ENCODE peak calls at places on chromosomes 12 and 14, in eight cellular contexts. E is endothelial cell of umbilical vein, W is GM12878, U is K562, X is HepG2, S is GM23338, V is H1, L is SK-N-SH. H is an unnamed sample.

GRCh38 chr12:79661629-79662028 is 29.1 kb downstream of the PAWR start:
- DNase-seq in X (no peak), E (no peak), W (no peak), L (no peak), V (no peak), U (no peak), S (no peak), H (no peak)

GRCh38 chr12:126156806-126157574 is 1091.8 kb downstream of the AACS start:
- DNase-seq in L (peak; percentile 38), W (no peak), U (no peak), V (peak; percentile 3), S (peak; percentile 16), E (no peak), X (no peak), H (no peak)

GRCh38 chr14:100844846-100845245 is 18.9 kb downstream of the MEG3 start:
- DNase-seq in S (no peak), L (no peak), V (no peak), X (no peak), W (no peak), U (no peak), E (no peak), H (no peak)

GRCh38 chr12:65278576-65279386 is at the start of gene MSRB3:
- DNase-seq in S (peak; percentile 88), X (peak; percentile 44), L (peak; percentile 75), E (peak; percentile 66), W (no peak), V (peak; percentile 29), U (peak; percentile 16), H (peak; percentile 19)

GRCh38 chr12:121576851-121577391 is 3.9 kb downstream of the KDM2B start:
- DNase-seq in W (no peak), U (no peak), V (peak; percentile 78), X (peak; percentile 40), L (no peak), S (peak; percentile 92), E (no peak), H (no peak)

GRCh38 chr12:62684586-62685295 is 218.1 kb downstream of the MON2 start:
- DNase-seq in E (no peak), X (no peak), L (peak; percentile 55), U (no peak), V (no peak), W (no peak), S (peak; percentile 31), H (no peak)

GRCh38 chr14:24565766-24566165 is 10.3 kb downstream of the CTSG start:
- DNase-seq in V (no peak), S (no peak), U (no peak), X (no peak), E (no peak), L (no peak), W (no peak), H (no peak)

GRCh38 chr14:103624860-103625259 is 4.2 kb upstream of the KLC1 start:
- DNase-seq in U (no peak), W (no peak), X (peak; percentile 46), S (no peak), V (no peak), L (peak; percentile 33), E (peak; percentile 39), H (peak; percentile 56)

GRCh38 chr12:8913702-8914032 is 642 bp upstream of the PHC1 start:
- DNase-seq in S (no peak), W (no peak), E (no peak), V (no peak), X (no peak), U (no peak), L (no peak), H (no peak)

GRCh38 chr12:27821259-27821973 is 41.4 kb upstream of the MANSC4 start:
- DNase-seq in V (peak; percentile 17), W (peak; percentile 48), X (peak; percentile 67), L (peak; percentile 51), E (peak; percentile 89), U (peak; percentile 70), S (peak; percentile 96), H (peak; percentile 77)

GRCh38 chr12:70983692-70984091 is 63.2 kb upstream of the PTPRR start:
- DNase-seq in W (no peak), E (no peak), X (no peak), U (no peak), S (peak; percentile 79), L (no peak), V (no peak), H (no peak)

GRCh38 chr12:108805136-108805535 is 52.2 kb downstream of the SSH1 start:
- DNase-seq in W (no peak), S (no peak), V (no peak), E (no peak), L (no peak), X (no peak), U (no peak), H (no peak)

DNA sequence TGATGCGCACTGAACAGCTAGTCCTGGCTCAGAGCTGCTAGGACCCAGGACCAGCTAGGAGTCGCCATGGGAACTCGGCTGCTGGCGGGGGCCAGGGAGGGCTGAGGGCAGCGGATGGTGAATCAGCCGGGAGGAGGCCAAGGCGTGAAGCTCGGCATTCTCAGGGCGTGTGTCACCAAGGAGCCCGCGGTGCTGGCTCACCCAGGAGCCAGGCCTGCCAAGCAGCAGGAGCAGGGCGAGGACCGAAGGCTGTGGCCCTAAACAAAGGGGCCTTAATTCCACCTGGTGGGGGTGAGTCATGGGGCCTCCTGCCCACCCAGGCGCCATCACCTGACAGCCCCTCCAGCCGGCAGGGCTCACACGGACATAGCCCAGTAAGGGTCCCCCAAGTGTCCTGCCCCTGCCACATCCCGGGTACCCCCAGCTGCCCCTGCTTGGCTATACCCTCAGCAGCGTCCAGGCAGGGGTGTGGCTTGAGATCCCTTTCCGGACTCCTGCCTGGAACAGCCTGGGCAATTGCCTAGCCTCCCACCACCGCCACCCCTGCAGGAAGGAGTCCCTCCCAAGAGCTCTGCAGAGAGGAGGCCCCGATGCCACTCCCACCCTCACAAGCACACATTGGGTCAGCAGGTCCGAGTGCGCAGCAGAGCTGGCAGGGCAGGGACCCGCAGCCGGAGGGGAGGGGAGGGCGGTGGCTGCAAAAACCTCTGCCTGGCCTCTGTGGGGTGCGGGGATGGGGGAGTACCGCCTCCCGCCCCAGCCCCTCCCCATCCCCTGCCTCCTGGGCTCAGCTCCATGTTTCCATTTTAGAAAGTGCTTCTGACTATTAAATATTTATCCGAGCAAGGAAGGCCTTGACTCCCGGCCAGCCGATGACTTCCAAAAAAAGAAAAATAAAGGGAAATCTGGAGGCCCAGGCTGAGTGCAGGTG is 4.7 kb downstream of the AHNAK2 start:
- DNase-seq in L (no peak), X (no peak), V (peak; percentile 57), U (no peak), S (no peak), E (peak; percentile 91), W (no peak), H (peak; percentile 98)
- TF ChIP-seq POLR2AphosphoS5 in L (peak; percentile 40), X (no peak), V (no peak), U (no peak), S (no peak), E (peak; percentile 86), W (no peak), H (peak; percentile 37)

GRCh38 chr14:58796201-58796600 is 158.4 kb downstream of the DACT1 start:
- DNase-seq in L (no peak), V (no peak), E (no peak), W (no peak), U (no peak), S (no peak), X (no peak), H (no peak)
- H3K4me2 ChIP-seq in L (no peak overlapping the region), V (no peak overlapping the region), E (no peak overlapping the region), W (no peak overlapping the region), U (no peak overlapping the region), S (no peak overlapping the region), X (no peak overlapping the region), H (no peak overlapping the region)

GRCh38 chr12:57095440-57095839 is 6.5 kb downstream of the NAB2 start:
- DNase-seq in E (no peak), S (no peak), V (no peak), U (peak; percentile 9), W (no peak), L (peak; percentile 4), X (no peak), H (no peak)

GRCh38 chr12:57092876-57093411 is 4.0 kb downstream of the NAB2 start:
- DNase-seq in W (no peak), S (no peak), V (no peak), E (no peak), X (no peak), U (peak; percentile 43), L (no peak), H (no peak)

GRCh38 chr12:57093412-57094193 is 4.7 kb downstream of the NAB2 start:
- DNase-seq in X (no peak), V (no peak), L (peak; percentile 89), U (peak; percentile 85), E (peak; percentile 38), W (no peak), S (peak; percentile 81), H (no peak)

GRCh38 chr12:57096099-57096572 is 7.2 kb downstream of the NAB2 start:
- DNase-seq in V (no peak), W (no peak), S (no peak), X (no peak), U (peak; percentile 19), L (peak; percentile 10), E (no peak), H (no peak)

GRCh38 chr12:57094194-57095160 is 5.6 kb downstream of the NAB2 start:
- DNase-seq in U (no peak), V (no peak), X (no peak), S (no peak), L (peak; percentile 3), W (no peak), E (no peak), H (no peak)
- TF ChIP-seq POLR2AphosphoS5 in U (peak; percentile 51), V (peak; percentile 41), X (no peak), S (no peak), L (no peak), W (peak; percentile 80), E (peak; percentile 18), H (peak; percentile 49)

GRCh38 chr14:68786491-68787234 is 6.2 kb downstream of the ZFP36L1 start:
- DNase-seq in V (no peak), E (peak; percentile 15), X (no peak), S (peak; percentile 62), L (no peak), U (no peak), W (no peak), H (no peak)
- H3K4me2 ChIP-seq in V (no peak overlapping the region), E (no peak overlapping the region), X (no peak overlapping the region), S (no peak overlapping the region), L (no peak overlapping the region), U (peak overlapping the region; percentile 12), W (peak overlapping the region; percentile 38), H (peak overlapping the region; percentile 71)